ENCODE peak calls at places on chromosomes 12 and 14, in four cellular contexts. X is mesothelial cell of epicardium, G is lower lobe of right lung, O is IMR-90. Y is an unnamed sample.

GRCh38 chr14:51868405-51868804 is 8.0 kb downstream of the GNG2 start:
- DNase-seq in X (no peak), G (no peak), O (no peak), Y (no peak)

GRCh38 chr14:52314521-52315354 is 626 bp downstream of the PTGER2 start:
- DNase-seq in X (no peak), G (peak), O (peak), Y (peak)

GRCh38 chr14:32211068-32211404 is 8.0 kb upstream of the RNU6-8 start:
- DNase-seq in X (no peak), G (no peak), O (no peak), Y (no peak)

GRCh38 chr12:11307143-11307542 is 3.1 kb downstream of the PRB4 start:
- DNase-seq in X (no peak), G (no peak), O (no peak), Y (no peak)

GRCh38 chr12:76226956-76227355 is 121.3 kb downstream of the BBS10 start:
- DNase-seq in X (no peak), G (no peak), O (no peak), Y (no peak)

GRCh38 chr14:57352771-57353170 is 37.6 kb upstream of the NAA30 start:
- DNase-seq in X (no peak), G (no peak), O (no peak), Y (no peak)

GRCh38 chr14:104892517-104893434 is 27.7 kb downstream of the CEP170B start:
- DNase-seq in X (no peak), G (no peak), O (no peak), Y (no peak)

GRCh38 chr14:99752486-99753121 is 40.6 kb upstream of the EML1 start:
- DNase-seq in X (no peak), G (peak), O (peak), Y (peak)

GRCh38 chr12:57154076-57154475 is 6.7 kb upstream of the LRP1-AS start:
- DNase-seq in X (no peak), G (no peak), O (no peak), Y (no peak)

GRCh38 chr14:104970231-104971068 is 7.7 kb downstream of the AHNAK2 start:
- DNase-seq in X (no peak), G (peak), O (peak), Y (no peak)

GRCh38 chr14:105093426-105094192 is 28.4 kb upstream of the GPR132 start:
- DNase-seq in X (peak), G (peak), O (peak), Y (peak)

GRCh38 chr14:20626274-20626673 is 15.2 kb downstream of the OR6S1 start:
- DNase-seq in X (no peak), G (no peak), O (no peak), Y (no peak)

DNA sequence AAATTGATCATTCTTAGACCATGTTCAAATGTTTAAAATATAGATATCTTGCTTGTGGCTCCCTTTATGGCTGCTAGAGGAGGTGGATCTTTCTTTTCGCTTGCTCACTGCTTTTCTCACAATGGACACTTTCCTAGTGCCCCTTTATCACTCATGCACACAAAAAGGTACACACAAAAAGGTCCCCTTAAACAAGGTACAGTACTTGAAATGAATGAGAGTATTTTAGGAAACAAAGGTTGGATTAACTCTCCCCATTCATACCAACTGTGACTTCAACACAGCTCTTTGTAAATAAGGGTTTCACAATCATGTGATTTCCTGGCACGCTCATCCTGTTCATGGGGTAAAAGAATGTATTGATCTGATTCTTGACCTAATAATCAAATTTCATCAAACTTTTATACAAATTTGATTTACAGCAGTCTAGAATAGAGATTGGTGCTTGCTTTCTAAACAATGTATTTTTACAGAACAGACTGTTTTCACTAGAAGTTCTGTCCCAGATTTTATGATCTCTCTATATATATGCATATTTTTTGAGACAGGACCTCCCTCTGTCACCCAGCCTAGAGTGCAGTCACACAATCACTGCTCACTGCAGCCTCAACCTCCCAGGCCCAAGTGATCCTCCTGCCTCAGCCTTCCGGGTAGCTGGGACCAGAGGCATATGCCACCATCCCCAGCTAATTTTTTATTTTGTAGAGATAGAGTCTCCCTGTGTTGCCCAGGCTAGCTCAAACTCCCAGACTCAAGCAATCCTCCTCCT is 34.4 kb upstream of the EPS8 start:
- DNase-seq in X (no peak), G (no peak), O (no peak), Y (no peak)
- TF ChIP-seq CTCF in X (no peak), G (no peak), O (no peak), Y (no peak)

GRCh38 chr12:13582421-13582820 is 385.9 kb downstream of the EMP1 start:
- DNase-seq in X (no peak), G (no peak), O (no peak), Y (no peak)
- TF ChIP-seq CTCF in X (no peak), G (no peak), O (no peak), Y (no peak)

GRCh38 chr12:18828987-18829386 is 91.1 kb downstream of the CAPZA3 start:
- DNase-seq in X (no peak), G (no peak), O (no peak), Y (no peak)
- TF ChIP-seq CTCF in X (no peak), G (no peak), O (no peak), Y (no peak)

GRCh38 chr12:18720690-18721089 is 17.1 kb downstream of the PLCZ1 start:
- DNase-seq in X (no peak), G (no peak), O (no peak), Y (no peak)

GRCh38 chr12:18718462-18718861 is 19.4 kb downstream of the PLCZ1 start:
- DNase-seq in X (no peak), G (no peak), O (no peak), Y (no peak)

GRCh38 chr12:18719922-18720321 is 17.9 kb downstream of the PLCZ1 start:
- DNase-seq in X (no peak), G (no peak), O (peak), Y (no peak)

DNA sequence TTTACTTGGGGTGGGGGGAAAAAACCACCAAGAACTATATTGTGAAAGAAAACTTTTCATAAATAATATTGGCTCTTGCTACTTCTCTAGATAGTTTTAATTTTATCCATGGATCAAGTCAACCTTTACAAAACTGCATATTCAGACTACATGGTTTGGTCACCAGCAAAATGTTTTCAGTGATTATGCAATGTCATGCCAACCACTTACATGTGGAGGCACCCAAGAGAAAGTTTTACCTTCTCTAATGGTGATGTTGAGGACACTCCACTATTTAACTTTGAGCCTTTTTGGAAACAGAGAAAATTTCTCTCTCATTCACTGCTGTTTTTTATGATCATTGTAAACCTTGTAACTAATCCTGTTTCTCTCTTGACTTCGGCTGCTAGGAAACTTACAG is 21.6 kb downstream of the PLCZ1 start:
- DNase-seq in X (no peak), G (no peak), O (no peak), Y (no peak)
- TF ChIP-seq CTCF in X (no peak), G (no peak), O (no peak), Y (no peak)

GRCh38 chr12:30807695-30808034 is 52.9 kb upstream of the CAPRIN2 start:
- DNase-seq in X (no peak), G (no peak), O (no peak), Y (no peak)
- TF ChIP-seq CTCF in X (no peak), G (no peak), O (no peak), Y (peak)

DNA sequence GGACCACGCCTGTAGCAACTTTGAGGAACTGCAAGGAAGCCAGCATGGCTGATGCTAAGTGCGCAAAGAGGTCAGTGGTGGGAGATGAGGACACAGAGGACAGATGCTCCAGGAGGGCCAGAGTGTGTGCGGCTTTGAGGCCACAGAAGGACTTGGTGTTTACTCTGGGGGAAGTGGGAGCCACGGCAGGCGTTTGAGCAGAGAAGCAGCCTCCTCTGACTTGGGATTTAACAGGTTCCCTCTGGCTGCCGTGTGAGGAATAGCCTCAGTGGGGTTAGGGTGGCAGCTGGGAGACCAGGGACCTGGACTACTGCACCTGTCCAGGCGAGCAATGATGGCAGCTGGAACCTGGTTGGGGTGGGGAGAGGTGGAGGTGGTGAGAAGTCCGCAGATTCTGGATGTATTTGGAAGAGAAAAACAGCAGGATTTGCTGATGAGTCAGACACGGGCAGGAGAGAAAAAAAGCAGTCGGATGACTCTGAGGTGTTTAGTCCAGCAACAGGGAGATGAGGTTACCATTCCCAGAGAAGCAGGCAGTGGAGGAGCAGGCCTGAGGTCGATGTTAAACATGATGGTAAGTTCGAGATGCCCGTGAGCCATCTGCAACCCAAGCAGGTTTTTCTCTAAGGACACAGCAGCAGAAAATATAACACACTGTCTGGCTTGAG is 143.5 kb downstream of the SCARB1 start:
- DNase-seq in X (no peak), G (no peak), O (peak), Y (no peak)
- TF ChIP-seq CTCF in X (no peak), G (peak), O (peak), Y (no peak)

GRCh38 chr12:65293735-65294134 is 15.3 kb downstream of the MSRB3 start:
- DNase-seq in X (no peak), G (no peak), O (no peak), Y (no peak)
- TF ChIP-seq CTCF in X (no peak), G (no peak), O (no peak), Y (no peak)

DNA sequence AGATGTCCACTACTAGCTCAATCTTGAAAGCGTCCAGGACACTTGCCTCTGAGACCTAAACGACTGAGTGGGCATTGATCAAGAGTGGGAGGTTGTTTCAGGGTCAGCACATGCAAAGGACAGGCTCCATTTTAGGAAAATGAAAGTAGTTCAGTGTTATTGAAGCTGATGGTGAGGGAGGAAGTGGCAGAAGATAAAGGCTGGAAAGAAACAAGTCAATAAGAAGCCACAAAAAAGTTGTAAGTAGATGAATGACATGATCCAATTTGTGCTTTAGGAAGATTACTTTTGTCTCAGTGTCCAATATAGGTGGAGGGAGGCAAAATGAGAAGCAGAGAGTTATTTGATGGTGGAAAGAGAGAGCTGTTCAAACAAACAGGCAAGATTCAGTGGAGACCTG is 22.0 kb downstream of the GPR65 start:
- DNase-seq in X (no peak), G (no peak), O (no peak), Y (no peak)
- TF ChIP-seq CTCF in X (no peak), G (no peak), O (no peak), Y (no peak)